ENCODE peak calls at places on chromosomes 2 and 18, in ten cellular contexts. D is NT2/D1; B is aorta; U is ACHN; H is HTR-8/SVneo; J is astrocyte of the hippocampus; C is T-cell; L is IMR-90; E is T-helper 22 cell; X is stimulated activated CD4-positive, alpha-beta T cell treated with anti-CD3 and anti-CD28 coated beads, Interleukin-1b, Interleukin-23, amount 100 ng/mL, for 24 hours. G is an unnamed sample.
A peak's percentile ranks its signal among the peaks of the same experiment; 100 is the strongest.

GRCh38 chr2:127080941-127081769 is 25.8 kb downstream of the BIN1 start:
- DNase-seq in D (no peak), B (peak; percentile 70), U (peak; percentile 36), H (no peak), J (peak; percentile 35), C (peak; percentile 58), L (no peak), E (peak; percentile 39), X (no peak), G (no peak)

GRCh38 chr2:181462032-181462431 is 4.8 kb downstream of the ITGA4 start:
- DNase-seq in D (no peak), B (no peak), U (peak; percentile 28), H (no peak), J (no peak), C (no peak), L (peak; percentile 6), E (no peak), X (no peak), G (no peak)

GRCh38 chr2:37318401-37318800 is 6.2 kb downstream of the PRKD3 start:
- DNase-seq in D (no peak), B (no peak), U (no peak), H (no peak), J (peak; percentile 20), C (no peak), L (peak; percentile 96), E (no peak), X (no peak), G (no peak)

GRCh38 chr2:10395893-10396292 is 52.2 kb downstream of the ODC1 start:
- DNase-seq in D (no peak), B (no peak), U (no peak), H (no peak), J (no peak), C (no peak), L (no peak), E (no peak), X (no peak), G (no peak)

GRCh38 chr18:55111271-55111670 is 152.0 kb upstream of the CCDC68 start:
- DNase-seq in D (no peak), B (no peak), U (no peak), H (no peak), J (no peak), C (no peak), L (no peak), E (no peak), X (no peak), G (no peak)

GRCh38 chr2:206798009-206798408 is 32.6 kb downstream of the FASTKD2 start:
- DNase-seq in D (no peak), B (no peak), U (no peak), H (no peak), J (no peak), C (no peak), L (no peak), E (no peak), X (no peak), G (no peak)

GRCh38 chr2:161422812-161423211 is 6.7 kb downstream of the TBR1 start:
- DNase-seq in D (no peak), B (no peak), U (no peak), H (no peak), J (no peak), C (no peak), L (no peak), E (no peak), X (no peak), G (no peak)

GRCh38 chr2:37324786-37325624 is at the start of gene PRKD3:
- DNase-seq in D (no peak), B (peak; percentile 67), U (peak; percentile 33), H (peak; percentile 76), J (peak; percentile 89), C (no peak), L (peak; percentile 39), E (peak; percentile 38), X (peak; percentile 43), G (peak; percentile 54)

GRCh38 chr2:11111811-11112425 is 43.3 kb upstream of the SLC66A3 start:
- DNase-seq in D (no peak), B (no peak), U (no peak), H (no peak), J (peak; percentile 41), C (no peak), L (no peak), E (no peak), X (no peak), G (no peak)

GRCh38 chr2:96636772-96637171 is 1.3 kb downstream of the KANSL3 start:
- DNase-seq in D (no peak), B (peak; percentile 65), U (peak; percentile 30), H (no peak), J (peak; percentile 45), C (no peak), L (no peak), E (no peak), X (no peak), G (no peak)

GRCh38 chr2:191311-192190 is 72.3 kb downstream of the SH3YL1 start:
- DNase-seq in D (no peak), B (no peak), U (no peak), H (no peak), J (no peak), C (no peak), L (no peak), E (no peak), X (no peak), G (no peak)

G was measured in CD8-positive, alpha-beta T cell.